ENCODE peak calls at places on chromosomes 7 and 10, in four cellular contexts. E is naive thymus-derived CD4-positive, alpha-beta T cell; I is aorta; Z is foreskin keratinocyte. O is an unnamed sample.

GRCh38 chr10:116526219-116526618 is 19.5 kb upstream of the PNLIP start:
- ATAC-seq in E (no peak), I (no peak), Z (peak; percentile 32), O (no peak)

GRCh38 chr7:12130664-12131063 is 80.4 kb upstream of the TMEM106B start:
- ATAC-seq in E (no peak), I (no peak), Z (peak; percentile 80), O (no peak)

GRCh38 chr7:35420657-35421056 is 166.8 kb upstream of the TBX20 start:
- ATAC-seq in E (no peak), I (no peak), Z (no peak), O (no peak)

GRCh38 chr10:12255048-12255447 is 59.1 kb downstream of the CDC123 start:
- ATAC-seq in E (no peak), I (no peak), Z (no peak), O (no peak)

GRCh38 chr7:111746950-111747349 is 184.7 kb upstream of the IMMP2L start:
- ATAC-seq in E (no peak), I (no peak), Z (no peak), O (no peak)

GRCh38 chr7:140200102-140200989 is 23.6 kb upstream of the KDM7A start:
- ATAC-seq in E (no peak), I (peak; percentile 88), Z (peak; percentile 96), O (peak; percentile 84)

GRCh38 chr10:88728107-88728763 is 22.2 kb downstream of the LIPK start:
- ATAC-seq in E (peak; percentile 48), I (no peak), Z (no peak), O (no peak)

GRCh38 chr7:48350515-48350914 is 179.3 kb downstream of the ABCA13 start:
- ATAC-seq in E (no peak), I (no peak), Z (no peak), O (no peak)

GRCh38 chr10:77533156-77533886 is 104.3 kb downstream of the KCNMA1 start:
- ATAC-seq in E (no peak), I (no peak), Z (no peak), O (no peak)

GRCh38 chr7:106812027-106812643 is 52.9 kb upstream of the PIK3CG start:
- ATAC-seq in E (peak; percentile 72), I (no peak), Z (no peak), O (no peak)

GRCh38 chr10:123807444-123808035 is 84.1 kb downstream of the CPXM2 start:
- ATAC-seq in E (no peak), I (no peak), Z (peak; percentile 10), O (peak; percentile 69)

GRCh38 chr7:20954711-20955641 is 168.3 kb upstream of the SP8 start:
- ATAC-seq in E (no peak), I (no peak), Z (no peak), O (no peak)

GRCh38 chr10:87956055-87956454 is 92.6 kb downstream of the PTEN start:
- ATAC-seq in E (no peak), I (no peak), Z (no peak), O (no peak)

GRCh38 chr10:132281915-132282666 is 25.7 kb downstream of the STK32C start:
- ATAC-seq in E (no peak), I (no peak), Z (peak; percentile 15), O (no peak)
- H3K4me1 ChIP-seq in E (no peaks in the 10 kb centered on the region), I (no peaks in the 10 kb centered on the region), Z (no peaks in the 10 kb centered on the region), O (no peaks in the 10 kb centered on the region)

DNA sequence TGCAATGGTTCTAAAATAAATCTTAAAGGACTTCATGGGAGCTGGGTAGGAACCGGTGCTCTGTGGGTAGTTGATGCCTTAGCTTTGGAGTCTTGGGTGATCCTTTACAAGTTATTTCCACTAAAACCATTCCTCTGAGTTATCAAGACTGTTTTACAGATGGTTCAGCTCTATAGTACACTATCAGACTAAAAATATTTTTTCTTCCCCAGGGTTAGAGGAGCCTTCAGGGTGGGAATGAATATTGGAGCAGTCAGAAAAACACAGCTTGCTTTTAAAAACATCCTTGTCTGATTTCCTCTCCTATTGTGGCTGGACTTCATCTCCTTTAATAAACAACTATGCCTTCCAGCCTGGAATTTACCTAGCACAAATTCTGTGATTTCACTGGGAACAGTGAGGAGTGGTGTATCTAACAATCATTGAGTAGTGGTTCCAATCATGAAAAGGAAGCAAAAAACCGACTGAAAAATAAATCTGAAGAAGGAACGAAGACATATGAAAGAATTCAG is 102.6 kb upstream of the AFAP1L2 start:
- ATAC-seq in E (no peak), I (no peak), Z (no peak), O (no peak)
- H3K4me1 ChIP-seq in E (no peaks in the 10 kb centered on the region), I (no peaks in the 10 kb centered on the region), Z (peaks cover 9% of the 10 kb centered on the region), O (peaks cover 75% of the 10 kb centered on the region)

GRCh38 chr7:1637155-1637554 is 32.9 kb upstream of the ELFN1 start:
- ATAC-seq in E (no peak), I (no peak), Z (no peak), O (no peak)

GRCh38 chr7:1639071-1639470 is 31.0 kb upstream of the ELFN1 start:
- ATAC-seq in E (no peak), I (no peak), Z (no peak), O (no peak)

GRCh38 chr7:1639578-1640175 is 30.4 kb upstream of the ELFN1 start:
- ATAC-seq in E (no peak), I (no peak), Z (no peak), O (no peak)

GRCh38 chr7:1640376-1641172 is 29.5 kb upstream of the ELFN1 start:
- ATAC-seq in E (no peak), I (no peak), Z (peak; percentile 28), O (no peak)

GRCh38 chr7:1638113-1638726 is 31.9 kb upstream of the ELFN1 start:
- ATAC-seq in E (no peak), I (no peak), Z (no peak), O (no peak)
- H3K4me1 ChIP-seq in E (no peaks in the 10 kb centered on the region), I (no peaks in the 10 kb centered on the region), Z (peaks cover 5% of the 10 kb centered on the region), O (no peaks in the 10 kb centered on the region)

GRCh38 chr7:133934974-133935330 is 192.2 kb upstream of the LRGUK start:
- ATAC-seq in E (no peak), I (no peak), Z (no peak), O (no peak)
- H3K4me1 ChIP-seq in E (no peaks in the 10 kb centered on the region), I (no peaks in the 10 kb centered on the region), Z (peaks cover 8% of the 10 kb centered on the region), O (peaks cover 13% of the 10 kb centered on the region)

DNA sequence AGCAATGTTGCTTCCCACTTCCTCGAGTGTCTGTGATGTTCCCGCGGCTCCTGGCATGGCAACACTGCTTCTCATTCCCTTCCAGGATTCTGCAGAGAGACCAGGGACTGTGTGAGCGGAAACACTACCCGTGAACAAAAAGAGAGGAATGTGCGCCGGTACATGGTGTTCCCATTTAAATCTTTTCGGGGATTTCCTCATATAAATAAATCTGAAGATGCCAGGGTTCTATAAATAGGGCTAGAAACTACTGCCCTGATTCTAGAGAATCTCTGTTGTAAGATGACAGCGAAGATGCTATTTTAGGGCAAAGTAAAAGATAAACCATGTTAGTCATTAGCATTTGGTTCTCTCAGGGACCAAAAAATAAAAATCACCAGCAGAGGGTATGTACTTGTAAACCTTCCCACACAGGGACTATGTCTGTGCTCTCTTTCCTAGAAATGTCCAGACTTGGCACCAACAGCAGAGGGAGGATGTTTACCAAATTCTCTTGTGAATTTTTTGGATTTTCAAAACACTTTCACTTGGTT is 92.2 kb upstream of the DDC start:
- ATAC-seq in E (no peak), I (peak; percentile 76), Z (no peak), O (peak; percentile 81)
- H3K4me1 ChIP-seq in E (peaks cover 26% of the 10 kb centered on the region), I (peaks cover 7% of the 10 kb centered on the region), Z (no peaks in the 10 kb centered on the region), O (peaks cover 86% of the 10 kb centered on the region)

GRCh38 chr10:75546004-75546403 is 114.6 kb downstream of the LRMDA start:
- ATAC-seq in E (no peak), I (no peak), Z (no peak), O (no peak)
- H3K4me1 ChIP-seq in E (no peaks in the 10 kb centered on the region), I (no peaks in the 10 kb centered on the region), Z (no peaks in the 10 kb centered on the region), O (peaks cover 11% of the 10 kb centered on the region)

GRCh38 chr7:2438181-2438580 is 34.8 kb downstream of the CHST12 start:
- ATAC-seq in E (no peak), I (peak; percentile 20), Z (no peak), O (peak; percentile 82)
- H3K4me1 ChIP-seq in E (no peaks in the 10 kb centered on the region), I (no peaks in the 10 kb centered on the region), Z (no peaks in the 10 kb centered on the region), O (no peaks in the 10 kb centered on the region)

GRCh38 chr10:43398939-43399871 is 9.8 kb downstream of the HNRNPF start:
- ATAC-seq in E (no peak), I (no peak), Z (no peak), O (no peak)
- H3K4me1 ChIP-seq in E (peaks cover 84% of the 10 kb centered on the region), I (no peaks in the 10 kb centered on the region), Z (peaks cover 27% of the 10 kb centered on the region), O (peaks cover 95% of the 10 kb centered on the region)

O was measured in gastroesophageal sphincter.